ENCODE peak calls at places on chromosomes 5 and 9, in eight cellular contexts. C is tibial nerve, P is A549, S is GM12878, O is H1, K is ovary, I is sigmoid colon, H is stomach. J is an unnamed sample.

GRCh38 chr9:83106272-83106671 is 43.3 kb upstream of the RASEF start:
- DNase-seq in C (no peak), S (no peak), I (no peak), K (no peak), O (no peak), P (peak), H (no peak), J (no peak)

GRCh38 chr5:40853632-40854192 is 12.5 kb downstream of the CARD6 start:
- DNase-seq in O (no peak), H (no peak), C (no peak), K (no peak), I (no peak), S (no peak), P (no peak), J (no peak)

GRCh38 chr9:10274156-10274555 is 338.6 kb downstream of the PTPRD start:
- DNase-seq in I (no peak), C (no peak), P (no peak), H (no peak), O (no peak), K (no peak), S (no peak), J (no peak)

GRCh38 chr9:113623851-113624485 is 160.4 kb downstream of the RGS3 start:
- DNase-seq in S (no peak), P (no peak), I (no peak), O (no peak), K (peak), H (no peak), C (no peak), J (no peak)

GRCh38 chr5:90991201-90991600 is 391.9 kb downstream of the ARRDC3 start:
- DNase-seq in I (no peak), P (no peak), O (no peak), K (no peak), C (no peak), S (no peak), H (no peak), J (no peak)

GRCh38 chr9:127523312-127523851 is 72.1 kb downstream of the LRSAM1 start:
- DNase-seq in S (no peak), K (no peak), H (no peak), C (no peak), O (no peak), P (peak), I (no peak), J (no peak)

GRCh38 chr5:150489358-150490295 is 18.3 kb upstream of the NDST1 start:
- DNase-seq in K (no peak), H (no peak), I (peak), S (peak), P (no peak), C (no peak), O (no peak), J (no peak)

GRCh38 chr9:134707731-134708671 is 66.4 kb downstream of the COL5A1 start:
- DNase-seq in C (no peak), K (no peak), S (no peak), I (no peak), H (no peak), O (no peak), P (no peak), J (peak)

GRCh38 chr5:115770466-115770865 is 46.0 kb downstream of the CDO1 start:
- DNase-seq in H (peak), S (no peak), O (peak), C (no peak), I (no peak), P (peak), K (no peak), J (no peak)
- TF ChIP-seq EP300 in H (no peak), S (no peak), O (no peak), C (no peak), I (no peak), P (no peak), K (no peak), J (no peak)

GRCh38 chr5:73544429-73545402 is 20.7 kb downstream of the ANKRA2 start:
- DNase-seq in O (no peak), I (no peak), C (no peak), H (peak), P (peak), K (no peak), S (no peak), J (no peak)
- TF ChIP-seq POLR2A in O (no peak), I (no peak), C (no peak), H (no peak), P (no peak), K (no peak), S (no peak), J (no peak)

DNA sequence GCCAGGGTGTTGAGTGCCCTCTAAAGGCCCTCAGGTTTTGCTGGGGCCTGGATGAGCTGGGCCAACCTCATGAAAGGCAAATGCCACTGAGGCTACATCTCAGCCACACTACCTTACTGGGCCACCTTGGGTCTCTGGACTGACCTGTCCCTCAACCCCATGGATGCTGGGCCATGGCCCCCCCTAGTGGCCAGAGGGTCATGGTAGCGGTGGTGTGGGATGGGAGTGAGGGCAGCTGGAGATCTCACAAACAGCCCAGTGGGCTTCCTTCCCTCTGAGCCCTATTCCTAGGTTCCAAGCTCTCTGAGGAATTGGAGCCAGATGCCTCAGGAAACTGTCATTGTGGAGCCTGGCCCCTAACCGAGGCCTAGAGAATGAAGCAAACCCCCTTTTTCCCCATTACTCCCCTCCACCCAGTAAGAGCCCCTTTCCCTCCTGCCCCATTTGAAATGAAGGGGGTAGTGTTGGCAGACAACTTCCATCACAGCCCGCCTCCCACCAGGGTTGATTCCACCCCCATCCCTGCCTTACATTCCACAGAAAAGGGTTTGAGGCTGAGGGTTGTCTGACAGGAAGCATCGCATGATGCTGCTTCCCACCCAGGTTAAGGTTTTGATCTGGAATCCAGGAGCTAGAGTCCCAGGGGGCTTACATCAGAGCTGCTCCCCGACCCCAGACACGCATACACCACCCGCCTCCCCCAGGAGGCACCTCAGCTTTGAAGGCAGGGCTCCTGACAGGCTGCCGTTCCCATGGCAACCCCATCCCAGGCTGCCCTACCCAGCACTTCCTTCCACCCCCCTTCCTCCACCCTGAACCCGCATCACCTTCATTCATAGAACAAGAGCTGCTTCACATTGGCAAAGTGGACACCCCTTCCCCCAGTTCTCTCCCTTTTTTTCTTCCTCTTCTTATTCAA is 63.9 kb downstream of the PCDH1 start:
- DNase-seq in I (no peak), S (no peak), H (peak), O (no peak), P (peak), C (no peak), K (no peak), J (no peak)
- TF ChIP-seq EP300 in I (no peak), S (no peak), H (no peak), O (no peak), P (no peak), C (no peak), K (no peak), J (no peak)

GRCh38 chr5:50799596-50799995 is 133.2 kb downstream of the PARP8 start:
- DNase-seq in P (no peak), S (no peak), K (no peak), I (no peak), O (no peak), H (no peak), C (no peak), J (no peak)
- TF ChIP-seq POLR2A in P (no peak), S (no peak), K (no peak), I (no peak), O (no peak), H (no peak), C (no peak), J (no peak)